ENCODE peak calls at places on chromosomes 2 and 18, in four cellular contexts. T is Panc1, E is ovary, J is upper lobe of right lung. G is an unnamed sample. For H3K4me1, the result is how much of the 10 kb centered on the place peaks cover.

GRCh38 chr18:70491734-70492348 is 203.0 kb downstream of the SOCS6 start:
- DNase-seq in T (peak), E (no peak), J (no peak), G (no peak)

GRCh38 chr2:71843391-71843850 is 304.2 kb downstream of the CYP26B1 start:
- DNase-seq in E (no peak), T (no peak), J (no peak), G (no peak)

GRCh38 chr2:21050164-21050563 is 6.3 kb upstream of the APOB start:
- DNase-seq in T (no peak), E (no peak), J (no peak), G (no peak)

GRCh38 chr2:113064281-113064680 is 3.5 kb upstream of the IL1F10 start:
- DNase-seq in J (no peak), T (no peak), E (no peak), G (no peak)

GRCh38 chr18:80204142-80204541 is 43.2 kb downstream of the PARD6G start:
- DNase-seq in T (no peak), J (no peak), E (no peak), G (no peak)

GRCh38 chr18:904135-905090 is at the start of gene ADCYAP1:
- DNase-seq in T (no peak), J (no peak), E (no peak), G (no peak)

GRCh38 chr2:145569108-145569507 is 1049.2 kb upstream of the ZEB2 start:
- DNase-seq in T (no peak), J (no peak), E (no peak), G (no peak)

GRCh38 chr18:6994719-6995430 is 122.7 kb downstream of the LAMA1 start:
- DNase-seq in T (no peak), E (no peak), J (no peak), G (no peak)

GRCh38 chr18:28267878-28268625 is 91.1 kb upstream of the CDH2 start:
- DNase-seq in E (no peak), J (no peak), T (no peak), G (no peak)

GRCh38 chr2:62577994-62578836 is 72.2 kb upstream of the TMEM17 start:
- DNase-seq in T (peak), E (no peak), J (no peak), G (no peak)

GRCh38 chr2:20353597-20353996 is 3.0 kb upstream of the PUM2 start:
- DNase-seq in J (no peak), E (no peak), T (no peak), G (no peak)

GRCh38 chr2:28975671-28976070 is 5.4 kb upstream of the TOGARAM2 start:
- DNase-seq in E (no peak), T (no peak), J (no peak), G (peak)

GRCh38 chr2:19198376-19198775 is 160.0 kb downstream of the OSR1 start:
- DNase-seq in J (no peak), T (no peak), E (no peak), G (no peak)

GRCh38 chr2:204900910-204901309 is 355.6 kb downstream of the PARD3B start:
- DNase-seq in T (no peak), E (no peak), J (no peak), G (no peak)

GRCh38 chr2:155190342-155190741 is 491.8 kb downstream of the KCNJ3 start:
- DNase-seq in J (no peak), E (no peak), T (no peak), G (no peak)

GRCh38 chr2:25368650-25369049 is 26.9 kb upstream of the DNMT3A start:
- DNase-seq in J (peak), T (no peak), E (no peak), G (peak)

GRCh38 chr2:23651187-23651983 is 266.4 kb downstream of the KLHL29 start:
- DNase-seq in T (peak), J (no peak), E (no peak), G (no peak)

GRCh38 chr2:70994055-70994444 is 623 bp downstream of the TEX261 start:
- DNase-seq in E (no peak), J (peak), T (no peak), G (no peak)

GRCh38 chr18:25810736-25811135 is 279.7 kb downstream of the SS18 start:
- DNase-seq in J (no peak), T (no peak), E (no peak), G (no peak)

GRCh38 chr18:55301196-55301540 is 286.8 kb downstream of the TCF4 start:
- DNase-seq in E (no peak), J (no peak), T (no peak), G (no peak)

GRCh38 chr18:47605093-47605492 is 325.4 kb downstream of the SMAD2 start:
- DNase-seq in T (no peak), E (no peak), J (no peak), G (no peak)

GRCh38 chr2:15316370-15316814 is 244.7 kb downstream of the NBAS start:
- DNase-seq in T (no peak), J (no peak), E (no peak), G (no peak)

GRCh38 chr2:11658208-11658607 is 11.8 kb downstream of the NTSR2 start:
- DNase-seq in E (no peak), J (no peak), T (no peak), G (peak)

GRCh38 chr18:13444430-13445240 is 226.1 kb downstream of the LDLRAD4 start:
- DNase-seq in T (no peak), J (no peak), E (no peak), G (peak)

GRCh38 chr2:84970266-84970955 is 550 bp upstream of the KCMF1 start:
- DNase-seq in E (peak), T (no peak), J (peak), G (peak)

GRCh38 chr18:76227759-76228158 is 267.3 kb downstream of the ZNF516 start:
- DNase-seq in T (no peak), E (no peak), J (no peak), G (no peak)

GRCh38 chr2:239689410-239689809 is 288.6 kb upstream of the HDAC4 start:
- DNase-seq in J (no peak), E (no peak), T (no peak), G (no peak)

GRCh38 chr2:169452080-169452479 is 27.2 kb upstream of the BBS5 start:
- DNase-seq in J (no peak), E (no peak), T (peak), G (no peak)

GRCh38 chr2:64943387-64944150 is 45.6 kb upstream of the SLC1A4 start:
- DNase-seq in E (peak), J (peak), T (peak), G (peak)

GRCh38 chr2:8393506-8393905 is 288.4 kb upstream of the ID2 start:
- DNase-seq in J (no peak), E (no peak), T (no peak), G (no peak)

GRCh38 chr2:99084256-99084655 is 57.3 kb upstream of the C2orf15 start:
- DNase-seq in E (no peak), J (no peak), T (no peak), G (no peak)

GRCh38 chr2:237048595-237048994 is 37.1 kb upstream of the COPS8 start:
- DNase-seq in E (no peak), J (no peak), T (no peak), G (no peak)

GRCh38 chr18:36411745-36412168 is 114.2 kb downstream of the FHOD3 start:
- DNase-seq in T (no peak), E (no peak), J (no peak), G (no peak)

GRCh38 chr2:24958411-24958935 is 13.3 kb downstream of the DNAJC27 start:
- DNase-seq in T (no peak), J (no peak), E (no peak), G (no peak)

GRCh38 chr2:238457927-238458324 is 31.2 kb downstream of the ASB1 start:
- DNase-seq in J (no peak), E (no peak), T (no peak), G (no peak)

GRCh38 chr18:67815280-67815679 is 298.8 kb upstream of the DSEL start:
- DNase-seq in T (no peak), E (no peak), J (no peak), G (no peak)

GRCh38 chr2:95539836-95540235 is 52.0 kb upstream of the TRIM43 start:
- DNase-seq in E (no peak), T (no peak), J (no peak), G (no peak)

GRCh38 chr2:170324640-170325046 is 146.7 kb downstream of the MYO3B start:
- DNase-seq in E (no peak), T (peak), J (no peak), G (no peak)

GRCh38 chr2:164840930-164841718 is 499 bp downstream of the COBLL1 start:
- DNase-seq in J (peak), E (peak), T (no peak), G (peak)
- TF ChIP-seq CTCF in J (peak), E (no peak), T (no peak), G (no peak)

DNA sequence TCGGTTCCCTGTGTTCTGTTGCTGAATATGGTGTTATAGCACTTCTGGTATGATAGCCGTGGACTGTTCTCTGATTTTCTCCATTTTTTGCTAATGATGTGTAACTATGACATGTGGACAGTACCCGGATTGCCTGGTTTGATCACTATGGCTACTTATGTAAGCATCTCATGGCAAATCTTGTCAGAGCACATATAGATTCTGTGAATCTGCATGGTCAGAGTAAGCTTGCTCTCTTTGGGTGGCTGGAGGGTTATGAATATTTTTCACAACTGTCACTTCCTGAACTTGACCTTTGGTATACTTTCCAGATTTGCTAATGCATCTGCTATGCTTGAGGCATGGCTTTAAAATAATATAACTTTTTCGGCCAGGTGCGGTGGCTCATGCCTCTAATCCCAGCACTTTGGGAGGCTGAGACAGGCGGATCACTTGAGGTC is 36.8 kb upstream of the ATP8B1 start:
- DNase-seq in T (no peak), E (no peak), J (no peak), G (no peak)
- H3K4me3 ChIP-seq in T (no peak), E (no peak), J (no peak), G (no peak)

DNA sequence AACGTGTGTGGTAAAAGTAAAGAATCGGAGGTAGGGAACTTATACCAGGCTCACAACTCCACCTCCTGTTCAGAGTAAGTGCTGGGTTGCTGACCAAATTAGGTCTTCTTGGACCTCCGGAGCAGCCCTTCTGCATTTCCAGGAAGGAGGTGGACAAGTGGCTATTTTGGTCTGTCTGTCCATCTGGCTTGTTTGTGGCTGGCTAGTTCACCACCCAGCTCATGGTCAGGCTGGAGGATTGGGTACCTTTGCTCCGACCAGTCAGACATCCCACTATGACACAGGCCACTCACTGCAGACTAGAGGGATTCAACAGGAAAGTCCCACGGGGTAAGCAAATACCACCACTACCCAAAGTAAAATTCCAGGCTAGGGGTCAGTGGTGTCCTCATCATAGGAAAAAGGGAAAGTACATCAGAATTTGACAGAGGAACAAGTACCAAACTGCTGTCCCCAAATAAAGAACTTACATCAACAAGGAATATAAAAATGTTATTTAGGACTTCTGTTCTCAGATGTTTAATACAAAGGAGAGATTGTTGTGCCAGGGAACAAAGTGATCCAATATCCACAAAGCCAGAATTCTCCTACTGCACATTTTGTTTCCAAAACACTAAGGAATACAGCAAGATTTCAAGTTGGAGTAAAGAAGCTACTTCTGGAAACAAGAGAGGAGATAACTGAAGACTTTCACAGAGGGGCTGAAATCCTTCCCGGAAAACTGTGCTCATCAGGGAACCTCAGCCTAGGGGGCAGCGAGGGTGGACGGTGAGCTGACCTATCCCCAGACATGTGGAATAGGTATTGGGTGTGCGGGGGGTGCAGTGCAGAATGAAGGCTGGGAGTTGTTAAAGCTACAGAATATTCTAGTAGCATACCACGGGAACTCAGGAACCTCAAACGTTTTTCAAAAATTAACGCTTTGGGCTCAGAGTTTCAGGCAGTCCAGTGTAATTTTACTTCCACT is 56.9 kb downstream of the BCL2 start:
- DNase-seq in E (no peak), J (no peak), T (no peak), G (peak)
- H3K4me1 ChIP-seq in E (under half), J (under half), T (under half), G (under half)

GRCh38 chr2:241258505-241259160 is 56.8 kb downstream of the HDLBP start:
- DNase-seq in T (no peak), J (no peak), E (no peak), G (no peak)

GRCh38 chr2:241255542-241256167 is 59.8 kb downstream of the HDLBP start:
- DNase-seq in T (no peak), J (no peak), E (peak), G (peak)

GRCh38 chr2:241256168-241256545 is 59.3 kb downstream of the HDLBP start:
- DNase-seq in T (no peak), J (no peak), E (no peak), G (peak)

GRCh38 chr2:241254904-241255351 is 60.5 kb downstream of the HDLBP start:
- DNase-seq in J (no peak), T (no peak), E (no peak), G (peak)

DNA sequence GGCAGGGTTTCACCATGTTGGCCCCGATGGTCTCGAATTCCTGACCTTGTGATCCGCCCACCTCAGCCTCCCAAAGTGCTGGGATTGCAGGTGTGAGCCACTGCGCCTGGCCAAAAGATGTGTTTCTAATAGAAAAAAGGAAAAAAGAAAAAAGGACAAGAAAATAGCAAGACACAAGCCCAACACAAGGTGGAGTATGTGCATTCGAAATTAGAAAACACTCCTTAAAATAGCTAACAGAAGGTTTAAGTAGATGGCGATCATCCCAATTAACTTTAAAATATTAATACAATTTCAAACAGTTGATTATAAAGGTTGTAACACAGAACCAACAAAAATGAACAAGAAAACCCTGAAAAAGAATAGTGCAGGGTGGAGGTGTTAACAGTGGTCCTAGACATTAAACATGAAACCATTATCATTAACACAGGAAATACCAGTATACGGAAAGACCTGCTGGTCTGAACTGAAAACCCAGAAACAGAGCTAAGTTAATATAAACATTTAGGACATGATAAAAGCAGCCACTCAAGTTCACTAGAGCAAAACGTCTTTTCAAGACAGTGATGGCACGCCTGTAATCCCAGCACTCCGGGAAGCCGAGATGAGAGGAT is 57.9 kb downstream of the HDLBP start:
- DNase-seq in E (no peak), J (no peak), T (no peak), G (no peak)
- TF ChIP-seq CTCF in E (no peak), J (no peak), T (no peak), G (no peak)

GRCh38 chr2:127085260-127085666 is 21.7 kb downstream of the BIN1 start:
- DNase-seq in J (peak), E (no peak), T (no peak), G (no peak)

GRCh38 chr2:127082974-127083373 is 24.0 kb downstream of the BIN1 start:
- DNase-seq in J (no peak), T (no peak), E (no peak), G (no peak)

GRCh38 chr2:127083819-127084503 is 23.0 kb downstream of the BIN1 start:
- DNase-seq in T (no peak), J (peak), E (peak), G (peak)

GRCh38 chr2:127086800-127087737 is 19.9 kb downstream of the BIN1 start:
- DNase-seq in T (no peak), J (no peak), E (peak), G (peak)

GRCh38 chr2:127084611-127085031 is 22.3 kb downstream of the BIN1 start:
- DNase-seq in J (no peak), E (no peak), T (no peak), G (no peak)
- H3K4me3 ChIP-seq in J (no peak), E (peak), T (no peak), G (no peak)

DNA sequence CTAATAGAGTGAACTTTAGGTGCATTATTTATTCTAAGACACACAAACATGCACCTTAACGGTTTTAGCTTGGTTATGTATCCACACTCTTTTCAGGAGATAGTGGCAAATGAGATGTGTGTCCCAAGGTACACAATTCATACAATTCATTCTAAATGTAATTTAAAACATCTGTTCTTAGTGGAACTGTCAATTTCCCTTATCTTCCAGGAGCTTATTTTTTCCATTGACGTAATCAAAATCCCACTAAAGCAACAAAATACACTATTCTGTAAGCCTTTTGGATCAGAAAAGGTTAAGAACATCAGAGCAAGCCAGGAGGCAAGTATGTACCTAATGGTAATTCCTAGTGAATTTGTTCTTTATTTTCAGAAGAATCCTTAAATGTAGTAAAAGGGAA is 19.8 kb downstream of the EIF2AK3 start:
- DNase-seq in J (no peak), T (no peak), E (no peak), G (no peak)
- H3K4me1 ChIP-seq in J (under half), T (under half), E (under half), G (under half)

GRCh38 chr2:111919362-111919761 is 21.0 kb downstream of the MERTK start:
- DNase-seq in J (no peak), E (no peak), T (no peak), G (no peak)
- TF ChIP-seq CTCF in J (peak), E (no peak), T (no peak), G (no peak)

GRCh38 chr2:44934962-44935853 is 6.3 kb upstream of the SIX3 start:
- DNase-seq in J (no peak), T (no peak), E (no peak), G (peak)

GRCh38 chr2:44934521-44934961 is 7.0 kb upstream of the SIX3 start:
- DNase-seq in J (no peak), T (no peak), E (no peak), G (peak)

GRCh38 chr2:44936715-44937687 is 4.5 kb upstream of the SIX3 start:
- DNase-seq in T (no peak), E (no peak), J (no peak), G (peak)

GRCh38 chr2:44936275-44936674 is 5.2 kb upstream of the SIX3 start:
- DNase-seq in E (no peak), J (no peak), T (no peak), G (no peak)

DNA sequence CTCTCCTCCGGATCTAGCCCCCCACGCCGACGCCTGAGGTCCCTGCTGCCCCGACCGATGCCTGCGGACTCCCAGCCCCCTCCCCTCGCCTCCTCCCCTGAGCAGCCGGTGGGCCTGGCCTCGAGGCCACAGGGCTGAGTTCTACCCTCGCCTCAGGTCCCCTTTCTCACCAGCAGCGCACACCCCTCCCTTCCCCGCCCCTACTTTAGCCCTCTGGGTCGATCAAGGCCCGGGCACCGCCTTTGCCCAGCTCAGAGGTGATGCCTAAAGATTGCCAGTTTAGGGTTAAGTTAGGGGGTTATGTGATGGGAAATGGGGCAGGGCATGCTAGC is 5.7 kb upstream of the SIX3 start:
- DNase-seq in E (no peak), J (no peak), T (no peak), G (no peak)
- H3K4me3 ChIP-seq in E (no peak), J (no peak), T (no peak), G (no peak)